ENCODE peak calls at places on chromosomes 13 and 19, in six cellular contexts. One of them, this sample, is unnamed.

GRCh38 chr13:106526748-106527488 is 8.5 kb downstream of the EFNB2 start:
- DNase-seq in choroid plexus epithelial cell: no peak
- DNase-seq in foreskin fibroblast: no peak
- DNase-seq in BJ: no peak
- DNase-seq in thoracic aorta: no peak
- DNase-seq in PC-3: no peak
- DNase-seq in this sample: no peak

GRCh38 chr13:72290962-72291681 is 424.1 kb upstream of the DACH1 start:
- DNase-seq in thoracic aorta: no peak
- DNase-seq in choroid plexus epithelial cell: peak; percentile 47
- DNase-seq in BJ: peak; percentile 16
- DNase-seq in PC-3: peak; percentile 81
- DNase-seq in foreskin fibroblast: peak; percentile 52
- DNase-seq in this sample: peak; percentile 51

GRCh38 chr19:43997631-43998290 is 5.0 kb upstream of the ZNF230 start:
- DNase-seq in choroid plexus epithelial cell: no peak
- DNase-seq in PC-3: no peak
- DNase-seq in thoracic aorta: no peak
- DNase-seq in foreskin fibroblast: peak; percentile 58
- DNase-seq in BJ: no peak
- DNase-seq in this sample: no peak

GRCh38 chr19:8361921-8362793 is 1.8 kb upstream of the ANGPTL4 start:
- DNase-seq in PC-3: peak; percentile 100
- DNase-seq in choroid plexus epithelial cell: peak; percentile 97
- DNase-seq in thoracic aorta: peak; percentile 94
- DNase-seq in BJ: peak; percentile 86
- DNase-seq in foreskin fibroblast: peak; percentile 100
- DNase-seq in this sample: peak; percentile 94

GRCh38 chr19:29609636-29610035 is 3.6 kb downstream of the POP4 start:
- DNase-seq in choroid plexus epithelial cell: no peak
- DNase-seq in PC-3: no peak
- DNase-seq in foreskin fibroblast: no peak
- DNase-seq in thoracic aorta: no peak
- DNase-seq in BJ: no peak
- DNase-seq in this sample: no peak

GRCh38 chr13:25632166-25632888 is 260.6 kb downstream of the ATP8A2 start:
- DNase-seq in choroid plexus epithelial cell: no peak
- DNase-seq in thoracic aorta: no peak
- DNase-seq in PC-3: no peak
- DNase-seq in BJ: no peak
- DNase-seq in foreskin fibroblast: no peak
- DNase-seq in this sample: no peak

GRCh38 chr19:32498641-32499200 is 82.3 kb upstream of the PDCD5 start:
- DNase-seq in PC-3: no peak
- DNase-seq in choroid plexus epithelial cell: no peak
- DNase-seq in thoracic aorta: no peak
- DNase-seq in BJ: no peak
- DNase-seq in foreskin fibroblast: no peak
- DNase-seq in this sample: peak; percentile 25

GRCh38 chr13:36763322-36763721 is 55.7 kb upstream of the RFXAP start:
- DNase-seq in foreskin fibroblast: no peak
- DNase-seq in BJ: no peak
- DNase-seq in choroid plexus epithelial cell: peak; percentile 33
- DNase-seq in thoracic aorta: no peak
- DNase-seq in PC-3: no peak
- DNase-seq in this sample: no peak

GRCh38 chr13:72284791-72285190 is 417.8 kb upstream of the DACH1 start:
- DNase-seq in BJ: no peak
- DNase-seq in thoracic aorta: no peak
- DNase-seq in PC-3: no peak
- DNase-seq in choroid plexus epithelial cell: no peak
- DNase-seq in foreskin fibroblast: no peak
- DNase-seq in this sample: no peak

GRCh38 chr19:15398501-15399233 is 19.1 kb upstream of the AKAP8 start:
- DNase-seq in PC-3: no peak
- DNase-seq in choroid plexus epithelial cell: no peak
- DNase-seq in thoracic aorta: no peak
- DNase-seq in BJ: no peak
- DNase-seq in foreskin fibroblast: no peak
- DNase-seq in this sample: no peak

GRCh38 chr19:55640043-55640576 is 692 bp upstream of the ZNF580 start:
- DNase-seq in choroid plexus epithelial cell: peak; percentile 83
- DNase-seq in PC-3: no peak
- DNase-seq in thoracic aorta: no peak
- DNase-seq in BJ: no peak
- DNase-seq in foreskin fibroblast: peak; percentile 92
- DNase-seq in this sample: no peak

GRCh38 chr19:47549341-47549768 is 23.6 kb downstream of the ZNF541 start:
- DNase-seq in BJ: no peak
- DNase-seq in PC-3: no peak
- DNase-seq in thoracic aorta: no peak
- DNase-seq in choroid plexus epithelial cell: no peak
- DNase-seq in foreskin fibroblast: no peak
- DNase-seq in this sample: no peak

GRCh38 chr13:27374126-27374613 is 50.2 kb upstream of the GTF3A start:
- DNase-seq in PC-3: peak; percentile 74
- DNase-seq in choroid plexus epithelial cell: no peak
- DNase-seq in BJ: no peak
- DNase-seq in foreskin fibroblast: no peak
- DNase-seq in thoracic aorta: no peak
- DNase-seq in this sample: no peak

GRCh38 chr19:30003862-30004261 is 61.8 kb downstream of the URI1 start:
- DNase-seq in choroid plexus epithelial cell: peak; percentile 20
- DNase-seq in foreskin fibroblast: no peak
- DNase-seq in thoracic aorta: no peak
- DNase-seq in PC-3: no peak
- DNase-seq in BJ: no peak
- DNase-seq in this sample: no peak

GRCh38 chr13:112256716-112257497 is 119.2 kb upstream of the SPACA7 start:
- DNase-seq in BJ: no peak
- DNase-seq in choroid plexus epithelial cell: no peak
- DNase-seq in PC-3: no peak
- DNase-seq in thoracic aorta: no peak
- DNase-seq in foreskin fibroblast: no peak
- DNase-seq in this sample: no peak

GRCh38 chr19:29013325-29013724 is 199.6 kb downstream of the UQCRFS1 start:
- DNase-seq in PC-3: no peak
- DNase-seq in choroid plexus epithelial cell: no peak
- DNase-seq in thoracic aorta: no peak
- DNase-seq in foreskin fibroblast: no peak
- DNase-seq in BJ: no peak
- DNase-seq in this sample: no peak

DNA sequence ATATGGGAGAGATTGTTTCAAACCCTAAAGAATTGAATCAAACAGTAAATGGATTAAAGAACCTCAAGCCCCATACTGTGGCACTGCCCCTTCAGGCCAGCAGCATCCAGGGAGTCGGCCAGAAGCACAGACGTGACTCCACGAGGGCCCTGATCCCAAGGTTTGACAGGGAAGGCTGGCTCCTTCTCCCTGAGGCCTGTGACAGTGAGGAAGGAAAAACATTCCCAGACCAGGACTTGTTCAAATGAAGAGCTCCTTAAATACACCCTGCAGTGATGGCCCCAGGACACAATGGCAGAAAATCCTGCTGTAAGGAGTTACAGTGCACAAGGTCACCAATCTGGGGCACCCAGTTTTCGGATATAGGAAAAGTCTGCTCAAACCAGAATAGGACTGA is 91.0 kb downstream of the COL4A1 start:
- DNase-seq in BJ: no peak
- DNase-seq in choroid plexus epithelial cell: no peak
- DNase-seq in thoracic aorta: no peak
- DNase-seq in foreskin fibroblast: no peak
- DNase-seq in PC-3: no peak
- DNase-seq in this sample: no peak
- H3K4me3 ChIP-seq in BJ: no peak overlapping the region
- H3K4me3 ChIP-seq in choroid plexus epithelial cell: no peak overlapping the region
- H3K4me3 ChIP-seq in thoracic aorta: peak overlapping the region; percentile 32
- H3K4me3 ChIP-seq in foreskin fibroblast: no peak overlapping the region
- H3K4me3 ChIP-seq in PC-3: no peak overlapping the region
- H3K4me3 ChIP-seq in this sample: no peak overlapping the region

GRCh38 chr19:48770734-48771472 is 15.6 kb downstream of the FGF21 start:
- DNase-seq in foreskin fibroblast: no peak
- DNase-seq in PC-3: peak; percentile 34
- DNase-seq in thoracic aorta: no peak
- DNase-seq in choroid plexus epithelial cell: no peak
- DNase-seq in BJ: no peak
- DNase-seq in this sample: no peak

GRCh38 chr19:48772503-48772953 is 17.2 kb downstream of the FGF21 start:
- DNase-seq in foreskin fibroblast: peak; percentile 17
- DNase-seq in BJ: no peak
- DNase-seq in choroid plexus epithelial cell: peak; percentile 28
- DNase-seq in PC-3: no peak
- DNase-seq in thoracic aorta: no peak
- DNase-seq in this sample: no peak

GRCh38 chr19:48770223-48770622 is 14.9 kb downstream of the FGF21 start:
- DNase-seq in choroid plexus epithelial cell: peak; percentile 82
- DNase-seq in PC-3: no peak
- DNase-seq in BJ: no peak
- DNase-seq in thoracic aorta: no peak
- DNase-seq in foreskin fibroblast: peak; percentile 36
- DNase-seq in this sample: no peak

GRCh38 chr19:48768989-48769713 is 13.8 kb downstream of the FGF21 start:
- DNase-seq in foreskin fibroblast: no peak
- DNase-seq in PC-3: no peak
- DNase-seq in BJ: no peak
- DNase-seq in choroid plexus epithelial cell: no peak
- DNase-seq in thoracic aorta: no peak
- DNase-seq in this sample: no peak
- H3K4me3 ChIP-seq in foreskin fibroblast: no peak overlapping the region
- H3K4me3 ChIP-seq in PC-3: no peak overlapping the region
- H3K4me3 ChIP-seq in BJ: no peak overlapping the region
- H3K4me3 ChIP-seq in choroid plexus epithelial cell: no peak overlapping the region
- H3K4me3 ChIP-seq in thoracic aorta: no peak overlapping the region
- H3K4me3 ChIP-seq in this sample: no peak overlapping the region

GRCh38 chr13:48412100-48412556 is 785 bp downstream of the LPAR6 start:
- DNase-seq in foreskin fibroblast: peak; percentile 35
- DNase-seq in thoracic aorta: no peak
- DNase-seq in choroid plexus epithelial cell: peak; percentile 43
- DNase-seq in PC-3: peak; percentile 26
- DNase-seq in BJ: no peak
- DNase-seq in this sample: no peak
- H3K4me3 ChIP-seq in foreskin fibroblast: peak overlapping the region; percentile 68
- H3K4me3 ChIP-seq in thoracic aorta: peak overlapping the region; percentile 71
- H3K4me3 ChIP-seq in choroid plexus epithelial cell: peak overlapping the region; percentile 74
- H3K4me3 ChIP-seq in PC-3: peak overlapping the region; percentile 73
- H3K4me3 ChIP-seq in BJ: peak overlapping the region; percentile 52
- H3K4me3 ChIP-seq in this sample: peak overlapping the region; percentile 60

GRCh38 chr13:40146063-40146462 is 490.6 kb downstream of the COG6 start:
- DNase-seq in choroid plexus epithelial cell: no peak
- DNase-seq in BJ: no peak
- DNase-seq in thoracic aorta: no peak
- DNase-seq in foreskin fibroblast: no peak
- DNase-seq in PC-3: no peak
- DNase-seq in this sample: no peak
- H3K4me3 ChIP-seq in choroid plexus epithelial cell: no peak overlapping the region
- H3K4me3 ChIP-seq in BJ: no peak overlapping the region
- H3K4me3 ChIP-seq in thoracic aorta: no peak overlapping the region
- H3K4me3 ChIP-seq in foreskin fibroblast: no peak overlapping the region
- H3K4me3 ChIP-seq in PC-3: no peak overlapping the region
- H3K4me3 ChIP-seq in this sample: no peak overlapping the region

GRCh38 chr13:46386426-46386995 is 541 bp downstream of the RUBCNL start:
- DNase-seq in PC-3: no peak
- DNase-seq in BJ: no peak
- DNase-seq in thoracic aorta: no peak
- DNase-seq in choroid plexus epithelial cell: no peak
- DNase-seq in foreskin fibroblast: peak; percentile 51
- DNase-seq in this sample: no peak
- H3K4me3 ChIP-seq in PC-3: peak overlapping the region; percentile 70
- H3K4me3 ChIP-seq in BJ: no peak overlapping the region
- H3K4me3 ChIP-seq in thoracic aorta: peak overlapping the region; percentile 77
- H3K4me3 ChIP-seq in choroid plexus epithelial cell: no peak overlapping the region
- H3K4me3 ChIP-seq in foreskin fibroblast: peak overlapping the region; percentile 44
- H3K4me3 ChIP-seq in this sample: peak overlapping the region; percentile 61

DNA sequence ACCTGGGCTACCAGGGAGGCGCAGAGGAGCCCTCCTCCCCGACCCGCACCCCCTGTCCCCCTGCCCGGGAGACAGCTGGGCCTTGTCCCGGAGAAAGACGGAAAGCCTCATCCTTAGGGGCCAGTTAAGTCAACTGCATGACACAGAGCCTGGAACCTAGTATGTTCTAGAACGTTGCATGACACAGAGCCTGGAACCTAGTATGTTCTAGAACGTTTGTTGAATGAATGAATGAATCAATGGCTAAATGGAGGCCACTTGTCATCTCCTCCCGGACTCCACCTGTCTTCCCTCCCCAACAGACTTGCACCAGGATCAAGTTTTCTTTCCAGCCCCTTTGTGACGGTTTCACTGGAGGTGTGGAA is 706 bp downstream of the SERP2 start:
- DNase-seq in thoracic aorta: no peak
- DNase-seq in foreskin fibroblast: no peak
- DNase-seq in choroid plexus epithelial cell: no peak
- DNase-seq in PC-3: no peak
- DNase-seq in BJ: no peak
- DNase-seq in this sample: no peak
- H3K4me3 ChIP-seq in thoracic aorta: peak overlapping the region; percentile 84
- H3K4me3 ChIP-seq in foreskin fibroblast: peak overlapping the region; percentile 47
- H3K4me3 ChIP-seq in choroid plexus epithelial cell: peak overlapping the region; percentile 67
- H3K4me3 ChIP-seq in PC-3: no peak overlapping the region
- H3K4me3 ChIP-seq in BJ: peak overlapping the region; percentile 49
- H3K4me3 ChIP-seq in this sample: peak overlapping the region; percentile 52

GRCh38 chr19:40801449-40802299 is 2.7 kb downstream of the EGLN2 start:
- DNase-seq in thoracic aorta: no peak
- DNase-seq in BJ: no peak
- DNase-seq in choroid plexus epithelial cell: no peak
- DNase-seq in PC-3: no peak
- DNase-seq in foreskin fibroblast: no peak
- DNase-seq in this sample: no peak

GRCh38 chr19:40804783-40805242 is 5.8 kb downstream of the EGLN2 start:
- DNase-seq in PC-3: no peak
- DNase-seq in thoracic aorta: no peak
- DNase-seq in BJ: no peak
- DNase-seq in foreskin fibroblast: no peak
- DNase-seq in choroid plexus epithelial cell: no peak
- DNase-seq in this sample: no peak

GRCh38 chr19:40802300-40803169 is 3.5 kb downstream of the EGLN2 start:
- DNase-seq in thoracic aorta: no peak
- DNase-seq in foreskin fibroblast: peak; percentile 51
- DNase-seq in PC-3: no peak
- DNase-seq in choroid plexus epithelial cell: no peak
- DNase-seq in BJ: no peak
- DNase-seq in this sample: no peak

GRCh38 chr19:40803857-40804782 is 5.1 kb downstream of the EGLN2 start:
- DNase-seq in foreskin fibroblast: no peak
- DNase-seq in BJ: no peak
- DNase-seq in PC-3: peak; percentile 10
- DNase-seq in thoracic aorta: no peak
- DNase-seq in choroid plexus epithelial cell: no peak
- DNase-seq in this sample: no peak

GRCh38 chr19:40803170-40803856 is 4.3 kb downstream of the EGLN2 start:
- DNase-seq in choroid plexus epithelial cell: no peak
- DNase-seq in BJ: no peak
- DNase-seq in foreskin fibroblast: no peak
- DNase-seq in thoracic aorta: no peak
- DNase-seq in PC-3: no peak
- DNase-seq in this sample: no peak
- H3K4me3 ChIP-seq in choroid plexus epithelial cell: peak overlapping the region; percentile 8
- H3K4me3 ChIP-seq in BJ: no peak overlapping the region
- H3K4me3 ChIP-seq in foreskin fibroblast: no peak overlapping the region
- H3K4me3 ChIP-seq in thoracic aorta: peak overlapping the region; percentile 91
- H3K4me3 ChIP-seq in PC-3: no peak overlapping the region
- H3K4me3 ChIP-seq in this sample: no peak overlapping the region

This sample was measured in skeletal muscle cell.